ENCODE peak calls at places on chromosomes 5 and 9, in four cellular contexts. O, Q, F and M are unnamed samples.

GRCh38 chr9:2132484-2133082 is 117.4 kb downstream of the SMARCA2 start:
- DNase-seq in O (no peak), Q (no peak), F (no peak), M (no peak)

GRCh38 chr5:135193213-135194125 is 159.4 kb upstream of the PITX1 start:
- DNase-seq in O (no peak), Q (no peak), F (no peak), M (no peak)

GRCh38 chr9:89878687-89879086 is 273.9 kb downstream of the GADD45G start:
- DNase-seq in O (no peak), Q (no peak), F (no peak), M (no peak)

GRCh38 chr9:21576331-21577189 is 94.4 kb upstream of the IFNE start:
- DNase-seq in O (no peak), Q (no peak), F (no peak), M (no peak)

GRCh38 chr9:85586684-85587083 is 155.1 kb downstream of the AGTPBP1 start:
- DNase-seq in O (no peak), Q (no peak), F (no peak), M (no peak)

GRCh38 chr5:8341416-8341815 is 472.5 kb downstream of the MTRR start:
- DNase-seq in O (no peak), Q (no peak), F (no peak), M (no peak)

GRCh38 chr5:80706835-80707447 is 52.2 kb upstream of the DHFR start:
- DNase-seq in O (no peak), Q (no peak), F (no peak), M (no peak)

GRCh38 chr9:134360897-134361296 is 34.6 kb downstream of the RXRA start:
- DNase-seq in O (no peak), Q (no peak), F (no peak), M (no peak)

GRCh38 chr9:129023036-129023907 is 4.9 kb downstream of the SH3GLB2 start:
- DNase-seq in O (no peak), Q (no peak), F (no peak), M (no peak)

GRCh38 chr5:143142596-143143435 is 260.7 kb downstream of the NR3C1 start:
- DNase-seq in O (no peak), Q (no peak), F (no peak), M (no peak)